ENCODE peak calls at places on chromosome 2, in six cellular contexts. F, V, M, G, W and Z are unnamed samples. For H3K4me1, the result is how much of the 10 kb centered on the place peaks cover.

GRCh38 chr2:212892193-212892592 is 259.2 kb downstream of the IKZF2 start:
- DNase-seq in F (no peak), V (no peak), M (no peak), G (no peak), W (peak), Z (no peak)

GRCh38 chr2:101909760-101910159 is 82.0 kb upstream of the IL1R2 start:
- DNase-seq in F (no peak), V (no peak), M (no peak), G (no peak), W (no peak), Z (no peak)

GRCh38 chr2:47867205-47867604 is 39.1 kb downstream of the FBXO11 start:
- DNase-seq in F (no peak), V (no peak), M (no peak), G (no peak), W (peak), Z (no peak)

GRCh38 chr2:26764078-26764887 is at the start of gene SLC35F6:
- DNase-seq in F (peak), V (peak), M (peak), G (no peak), W (peak), Z (peak)

GRCh38 chr2:128378231-128379020 is 59.8 kb upstream of the HS6ST1 start:
- DNase-seq in F (no peak), V (no peak), M (no peak), G (no peak), W (peak), Z (no peak)

GRCh38 chr2:51297488-51297887 is 265.6 kb upstream of the NRXN1 start:
- DNase-seq in F (no peak), V (no peak), M (no peak), G (no peak), W (peak), Z (no peak)

GRCh38 chr2:28004086-28004485 is 113.6 kb downstream of the BABAM2 start:
- DNase-seq in F (no peak), V (no peak), M (no peak), G (no peak), W (no peak), Z (no peak)

GRCh38 chr2:111632661-111633060 is 251.3 kb downstream of the ANAPC1 start:
- DNase-seq in F (no peak), V (no peak), M (no peak), G (no peak), W (no peak), Z (no peak)

GRCh38 chr2:3667151-3667631 is 9.2 kb downstream of the ALLC start:
- DNase-seq in F (peak), V (no peak), M (no peak), G (peak), W (peak), Z (peak)

GRCh38 chr2:199485732-199486335 is 28.1 kb upstream of the SATB2 start:
- DNase-seq in F (peak), V (no peak), M (no peak), G (no peak), W (peak), Z (peak)

GRCh38 chr2:130852521-130853115 is 15.9 kb downstream of the ARHGEF4 start:
- DNase-seq in F (no peak), V (no peak), M (no peak), G (no peak), W (no peak), Z (peak)

GRCh38 chr2:241272298-241272721 is 43.2 kb downstream of the HDLBP start:
- DNase-seq in F (peak), V (no peak), M (peak), G (no peak), W (peak), Z (peak)

GRCh38 chr2:15647622-15648590 is 56.2 kb downstream of the DDX1 start:
- DNase-seq in F (no peak), V (no peak), M (no peak), G (peak), W (no peak), Z (no peak)

GRCh38 chr2:219022041-219022440 is 19.3 kb downstream of the CFAP65 start:
- DNase-seq in F (no peak), V (no peak), M (no peak), G (no peak), W (no peak), Z (no peak)

GRCh38 chr2:43634604-43635306 is 2.3 kb upstream of the PLEKHH2 start:
- DNase-seq in F (no peak), V (no peak), M (no peak), G (no peak), W (no peak), Z (no peak)
- H3K4me3 ChIP-seq in F (no peak), V (no peak), M (no peak), G (no peak), W (no peak), Z (no peak)

GRCh38 chr2:174337337-174338154 is 2.8 kb downstream of the SP9 start:
- DNase-seq in F (no peak), V (no peak), M (no peak), G (no peak), W (no peak), Z (no peak)
- H3K4me1 ChIP-seq in F (half or more), V (half or more), M (under half), G (half or more), W (under half), Z (half or more)

DNA sequence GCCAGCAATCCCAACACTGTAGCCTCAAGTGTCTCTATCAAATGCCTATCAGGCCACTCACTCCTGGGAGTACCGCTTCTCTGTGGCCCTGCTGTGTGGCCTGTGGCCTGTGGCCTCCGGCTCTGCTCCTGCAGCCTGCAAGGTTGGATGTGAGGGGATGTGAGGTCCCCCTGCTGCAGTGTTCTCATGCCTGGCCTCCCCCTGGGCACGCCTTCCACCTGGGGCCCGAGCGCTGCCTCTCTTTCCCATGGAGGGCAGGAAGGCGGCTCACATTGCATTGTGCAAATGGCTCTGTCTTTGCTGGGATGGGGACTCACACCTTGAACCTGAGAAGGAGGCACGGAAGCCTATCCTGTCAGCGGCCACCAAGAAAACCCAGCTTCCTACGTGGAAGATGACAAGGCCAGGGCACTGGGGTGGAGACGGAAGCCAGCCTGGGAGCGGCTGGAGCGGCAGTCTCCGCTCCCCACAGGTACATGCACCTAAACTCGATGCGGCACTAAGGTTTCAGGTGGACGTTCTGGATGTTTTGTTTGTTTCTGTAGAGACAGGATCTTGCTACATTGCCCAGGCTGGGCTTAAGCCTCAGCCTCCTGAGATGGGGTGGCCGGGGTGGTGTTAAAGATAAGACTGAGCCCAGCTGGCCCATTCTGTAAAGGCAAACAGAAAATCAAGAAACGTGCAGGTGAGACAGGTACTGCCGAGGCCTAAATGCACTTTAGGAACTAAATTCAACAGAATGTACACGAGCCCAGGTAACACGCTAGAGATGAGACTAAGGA is 140.1 kb downstream of the HDAC4 start:
- DNase-seq in F (peak), V (no peak), M (no peak), G (no peak), W (no peak), Z (no peak)
- H3K4me3 ChIP-seq in F (no peak), V (no peak), M (no peak), G (no peak), W (no peak), Z (no peak)

DNA sequence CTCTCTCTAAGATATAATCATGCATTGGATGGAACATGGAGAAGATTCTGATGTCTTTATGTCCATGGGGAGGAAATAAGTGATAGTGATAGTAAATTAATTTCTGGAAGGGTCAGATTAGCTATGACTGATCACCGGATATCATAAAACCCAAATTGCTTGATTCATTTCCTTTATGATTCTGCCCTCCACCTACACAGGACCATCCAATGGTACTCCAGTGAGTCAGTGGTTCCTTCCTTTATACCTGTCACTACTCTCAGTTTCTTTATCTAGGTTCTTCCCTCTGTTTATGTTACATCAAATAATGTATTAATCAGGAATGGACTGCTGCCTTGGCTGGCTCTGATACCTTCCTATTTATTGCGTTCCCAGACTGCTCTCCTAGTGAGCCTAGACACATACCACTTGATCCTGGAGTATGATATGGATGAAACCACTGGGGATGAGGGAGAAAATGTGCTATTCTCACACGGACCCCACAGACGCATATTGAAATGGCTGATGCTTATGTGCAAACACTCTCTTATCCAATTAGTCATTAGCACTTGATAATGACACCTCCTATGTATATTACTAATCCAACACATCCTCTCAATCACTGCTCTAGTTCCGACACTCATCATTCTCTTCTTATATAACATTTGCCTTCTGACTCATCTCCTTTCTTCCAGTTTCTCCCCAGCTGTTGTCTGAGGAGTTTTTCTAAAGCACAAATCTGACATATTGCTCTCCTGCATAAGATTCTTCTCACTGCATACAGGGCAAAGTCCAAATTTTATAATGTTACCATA is 315.6 kb downstream of the INSIG2 start:
- DNase-seq in F (no peak), V (no peak), M (no peak), G (no peak), W (no peak), Z (no peak)
- H3K4me1 ChIP-seq in F (under half), V (under half), M (under half), G (under half), W (under half), Z (under half)

DNA sequence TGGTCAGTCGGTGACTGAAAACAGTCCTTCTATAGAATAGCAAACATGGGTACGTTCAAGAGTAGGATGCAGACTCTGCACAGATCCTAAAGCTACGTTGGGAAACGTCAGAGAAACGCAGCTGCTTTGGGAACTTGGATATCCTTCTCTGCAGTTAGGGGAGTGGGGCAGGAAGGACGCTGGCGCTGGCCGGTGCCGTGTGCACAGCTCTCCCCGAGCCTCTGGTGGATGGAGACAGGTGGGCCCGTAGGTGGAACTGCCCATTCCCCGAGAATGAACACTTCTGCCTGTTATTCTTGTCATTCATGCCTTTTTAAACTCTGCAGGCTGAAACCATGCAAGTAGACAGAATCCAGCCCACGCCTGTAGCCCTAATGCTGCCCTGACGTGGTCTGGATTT is 91.7 kb upstream of the MBOAT2 start:
- DNase-seq in F (no peak), V (no peak), M (no peak), G (no peak), W (no peak), Z (peak)
- H3K4me3 ChIP-seq in F (no peak), V (peak), M (no peak), G (peak), W (no peak), Z (peak)